ENCODE peak calls at places on chromosomes 13 and 19, in four cellular contexts. F is cardiac fibroblast, J is BJ, P is ascending aorta. Y is an unnamed sample.

GRCh38 chr13:50766043-50766442 is 77.4 kb downstream of the DLEU7 start:
- DNase-seq in F (no peak), J (no peak), P (no peak), Y (peak)

GRCh38 chr19:49823472-49823871 is 5.4 kb downstream of the MED25 start:
- DNase-seq in F (no peak), J (no peak), P (no peak), Y (no peak)

GRCh38 chr13:99604636-99605035 is 103.4 kb downstream of the TM9SF2 start:
- DNase-seq in F (no peak), J (no peak), P (no peak), Y (no peak)

GRCh38 chr13:108270442-108270841 is 924 bp downstream of the TNFSF13B start:
- DNase-seq in F (no peak), J (no peak), P (no peak), Y (no peak)

GRCh38 chr13:54989418-54989817 is 1960.8 kb downstream of the OLFM4 start:
- DNase-seq in F (no peak), J (no peak), P (no peak), Y (no peak)

GRCh38 chr19:1243768-1244692 is 2.5 kb downstream of the ATP5F1D start:
- DNase-seq in F (peak), J (no peak), P (no peak), Y (peak)

GRCh38 chr19:7922841-7923205 is 2.7 kb downstream of the SNAPC2 start:
- DNase-seq in F (no peak), J (no peak), P (no peak), Y (no peak)

GRCh38 chr13:114044486-114044885 is 70.6 kb upstream of the C13orf46 start:
- DNase-seq in F (no peak), J (no peak), P (no peak), Y (peak)

GRCh38 chr13:94858856-94859811 is 146.8 kb upstream of the SOX21 start:
- DNase-seq in F (no peak), J (no peak), P (peak), Y (peak)

GRCh38 chr13:79503069-79503468 is 22.1 kb downstream of the NDFIP2 start:
- DNase-seq in F (no peak), J (no peak), P (no peak), Y (no peak)

GRCh38 chr19:56983148-56983547 is 136.6 kb upstream of the USP29 start:
- DNase-seq in F (no peak), J (no peak), P (no peak), Y (no peak)

GRCh38 chr19:38742906-38743305 is 1.4 kb downstream of the CAPN12 start:
- DNase-seq in F (no peak), J (no peak), P (no peak), Y (no peak)

GRCh38 chr19:45350477-45351058 is 10.0 kb downstream of the KLC3 start:
- DNase-seq in F (no peak), J (no peak), P (no peak), Y (no peak)

GRCh38 chr13:23651887-23652286 is 81.7 kb downstream of the TNFRSF19 start:
- DNase-seq in F (no peak), J (no peak), P (no peak), Y (no peak)

GRCh38 chr13:109874921-109875454 is 88.6 kb upstream of the IRS2 start:
- DNase-seq in F (peak), J (peak), P (no peak), Y (peak)

GRCh38 chr19:46772170-46773017 is 16.0 kb downstream of the SLC1A5 start:
- DNase-seq in F (no peak), J (no peak), P (no peak), Y (no peak)

GRCh38 chr19:934865-935422 is 9.1 kb downstream of the ARID3A start:
- DNase-seq in F (peak), J (no peak), P (peak), Y (peak)

GRCh38 chr13:93624371-93624777 is 397.8 kb downstream of the GPC6 start:
- DNase-seq in F (no peak), J (no peak), P (no peak), Y (no peak)

GRCh38 chr19:35644987-35645679 is 3.0 kb upstream of the COX6B1 start:
- DNase-seq in F (peak), J (no peak), P (peak), Y (peak)

GRCh38 chr13:113660066-113660465 is 2.1 kb upstream of the ATP4B start:
- DNase-seq in F (no peak), J (no peak), P (no peak), Y (no peak)

GRCh38 chr13:26810095-26810494 is 49.5 kb upstream of the GPR12 start:
- DNase-seq in F (no peak), J (no peak), P (no peak), Y (no peak)

GRCh38 chr19:3321696-3322095 is 44.7 kb upstream of the NFIC start:
- DNase-seq in F (no peak), J (no peak), P (no peak), Y (no peak)

GRCh38 chr19:29831041-29831548 is 19.3 kb downstream of the CCNE1 start:
- DNase-seq in F (peak), J (no peak), P (no peak), Y (no peak)

GRCh38 chr19:10286803-10287737 is at the start of gene ICAM4:
- DNase-seq in F (peak), J (no peak), P (no peak), Y (no peak)

GRCh38 chr13:106133025-106133424 is 402.4 kb downstream of the EFNB2 start:
- DNase-seq in F (peak), J (peak), P (no peak), Y (peak)

GRCh38 chr19:41537789-41538188 is 38.2 kb upstream of the CEACAM21 start:
- DNase-seq in F (peak), J (no peak), P (no peak), Y (peak)

GRCh38 chr13:49320975-49321374 is 73.2 kb downstream of the CDADC1 start:
- DNase-seq in F (no peak), J (no peak), P (no peak), Y (no peak)

GRCh38 chr13:99565478-99566124 is 64.3 kb downstream of the TM9SF2 start:
- DNase-seq in F (no peak), J (no peak), P (no peak), Y (no peak)

GRCh38 chr19:12836529-12836863 is 1.8 kb upstream of the MAST1 start:
- DNase-seq in F (no peak), J (no peak), P (no peak), Y (no peak)
- H3K4me3 ChIP-seq in F (no peak), J (no peak), P (no peak), Y (no peak)

DNA sequence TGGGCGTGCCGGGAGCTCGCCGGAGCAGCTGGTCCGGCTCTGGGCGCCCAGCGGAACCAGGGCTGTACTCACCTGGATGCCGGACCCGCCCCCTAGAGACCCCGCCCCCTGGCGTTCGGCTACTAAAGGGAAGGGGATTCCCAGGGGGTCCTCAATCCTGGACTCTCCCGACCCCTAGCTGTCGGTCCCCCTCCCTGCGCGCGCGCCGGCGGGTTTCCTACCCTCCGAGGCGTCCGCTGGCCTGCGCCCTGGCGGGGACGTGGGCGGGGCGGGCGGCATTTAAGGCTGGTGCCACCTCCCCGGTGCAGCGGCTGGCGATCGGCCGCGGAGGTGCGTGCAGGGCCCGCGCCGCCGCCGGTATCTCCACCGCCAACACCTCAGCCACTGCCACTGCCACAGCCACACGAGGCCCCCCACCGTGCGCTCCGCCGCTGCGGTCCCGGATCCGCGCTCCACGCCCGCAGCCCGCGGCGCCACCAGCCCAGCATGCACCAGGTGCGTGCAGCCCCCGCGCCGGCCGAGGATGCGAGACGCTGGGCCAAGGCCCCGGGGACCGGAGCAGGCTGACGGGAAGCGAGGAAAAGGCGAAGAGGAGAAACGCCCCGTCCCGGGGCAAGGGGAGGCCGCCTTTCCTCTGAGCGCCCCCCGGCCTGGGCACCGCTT is at the start of gene ATP12A:
- DNase-seq in F (no peak), J (no peak), P (no peak), Y (no peak)
- H3K4me3 ChIP-seq in F (no peak), J (no peak), P (peak), Y (no peak)

GRCh38 chr19:6752257-6753177 is 13.0 kb downstream of the TRIP10 start:
- DNase-seq in F (no peak), J (no peak), P (no peak), Y (no peak)
- H3K4me3 ChIP-seq in F (no peak), J (peak), P (peak), Y (peak)

DNA sequence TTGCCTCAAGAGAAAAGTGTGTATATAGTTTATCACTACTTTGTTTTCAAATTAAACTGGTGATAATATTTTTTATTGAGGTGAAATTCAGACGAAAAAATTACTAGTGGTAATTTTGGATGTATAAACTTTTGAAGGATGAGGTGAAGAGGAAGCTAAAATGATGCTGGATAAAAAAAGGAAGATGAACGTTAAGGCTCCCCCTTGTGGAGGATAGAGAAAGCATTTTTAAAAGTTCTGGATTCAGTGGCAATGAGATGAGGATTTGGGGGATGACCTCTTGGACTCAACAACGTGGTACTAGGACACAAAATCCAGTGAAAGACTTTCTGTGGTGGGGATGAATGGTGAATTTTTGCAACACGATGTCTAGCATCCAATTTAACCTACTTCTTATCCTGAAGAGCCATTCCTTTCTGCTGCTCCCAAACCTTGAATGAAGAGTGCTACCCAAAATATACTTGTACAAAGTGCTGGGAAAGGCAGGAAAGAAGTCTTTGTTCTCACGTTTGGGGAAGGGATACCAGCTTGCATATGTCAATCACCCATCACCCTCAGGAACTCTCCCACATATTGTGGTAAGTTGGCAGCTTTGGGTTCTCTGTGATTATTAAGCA is 7.3 kb upstream of the SIGLEC5 start:
- DNase-seq in F (peak), J (no peak), P (no peak), Y (no peak)
- H3K4me3 ChIP-seq in F (no peak), J (no peak), P (no peak), Y (no peak)

GRCh38 chr19:33062902-33063301 is 1.8 kb downstream of the RHPN2 start:
- DNase-seq in F (no peak), J (no peak), P (no peak), Y (no peak)
- H3K4me3 ChIP-seq in F (no peak), J (no peak), P (no peak), Y (no peak)

GRCh38 chr19:36775768-36776167 is 3.2 kb upstream of the ZNF850 start:
- DNase-seq in F (peak), J (no peak), P (no peak), Y (no peak)
- H3K4me3 ChIP-seq in F (peak), J (no peak), P (peak), Y (no peak)

DNA sequence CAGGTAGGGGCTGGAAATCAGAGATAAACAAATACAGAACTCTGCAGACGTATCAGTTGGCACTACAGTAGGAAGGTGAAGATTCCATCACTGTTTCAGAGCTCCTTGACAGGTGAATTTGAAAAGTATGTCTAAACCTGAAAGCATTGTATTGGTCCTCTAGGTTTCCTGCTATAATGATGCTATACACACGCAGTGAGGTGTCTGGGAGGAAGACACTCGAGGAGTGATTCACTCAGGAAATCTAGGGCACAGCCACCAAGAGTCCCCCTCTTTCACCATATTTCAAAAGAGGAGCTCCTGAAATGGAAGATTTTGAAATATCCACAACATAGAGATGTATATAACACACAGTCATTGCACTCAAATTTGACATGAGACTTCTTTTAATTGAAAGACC is 331.0 kb upstream of the DACH1 start:
- DNase-seq in F (no peak), J (no peak), P (no peak), Y (no peak)
- H3K4me3 ChIP-seq in F (no peak), J (no peak), P (no peak), Y (no peak)

DNA sequence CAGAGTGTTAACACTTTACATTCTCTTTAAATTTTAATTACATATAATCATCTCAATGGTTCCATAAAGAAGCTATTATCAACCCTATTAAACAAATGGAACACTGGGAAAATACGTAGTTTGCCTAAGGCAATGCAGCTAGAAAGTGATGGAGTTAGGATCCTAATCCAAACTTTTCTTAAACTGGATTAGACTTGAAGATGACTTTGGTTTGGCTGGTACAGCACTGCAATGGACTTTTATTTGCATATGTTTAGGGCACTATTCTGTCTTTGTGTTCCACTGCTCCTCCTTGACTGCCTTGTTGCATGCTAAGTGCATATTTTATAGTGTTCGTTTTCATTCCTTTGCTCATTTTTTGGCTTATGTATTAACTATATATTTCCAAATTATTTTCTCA is 133.5 kb upstream of the UFM1 start:
- DNase-seq in F (no peak), J (no peak), P (no peak), Y (no peak)
- H3K4me3 ChIP-seq in F (no peak), J (no peak), P (no peak), Y (no peak)